ENCODE peak calls at places on chromosomes 5 and 9, in eight cellular contexts. Z, F, N, K, Q, H, Y and R are unnamed samples.

GRCh38 chr9:136670571-136671253 is 8.0 kb downstream of the EGFL7 start:
- DNase-seq in N (no peak), Q (no peak), H (no peak), K (no peak), F (no peak), Y (no peak), Z (no peak), R (no peak)

GRCh38 chr9:70936536-70936935 is 184.9 kb downstream of the TRPM3 start:
- DNase-seq in K (no peak), N (no peak), Z (peak), Y (no peak), F (no peak), H (no peak), Q (no peak), R (no peak)

GRCh38 chr5:151592855-151593408 is 1.8 kb upstream of the FAT2 start:
- DNase-seq in N (no peak), Y (no peak), H (peak), Z (no peak), K (no peak), Q (no peak), F (no peak), R (no peak)

GRCh38 chr9:130171226-130172148 is 717 bp upstream of the NCS1 start:
- DNase-seq in F (no peak), K (no peak), Z (no peak), H (no peak), N (no peak), Y (no peak), Q (no peak), R (no peak)

GRCh38 chr9:27362447-27363210 is 65.7 kb upstream of the EQTN start:
- DNase-seq in K (no peak), Q (no peak), H (no peak), F (no peak), Y (no peak), N (no peak), Z (no peak), R (no peak)

GRCh38 chr5:160851481-160851880 is 530 bp downstream of the ATP10B start:
- DNase-seq in N (no peak), Y (no peak), Q (no peak), H (no peak), Z (no peak), K (no peak), F (no peak), R (no peak)

GRCh38 chr9:89544280-89544664 is 46.4 kb upstream of the SEMA4D start:
- DNase-seq in Z (no peak), Q (no peak), K (no peak), F (no peak), H (no peak), N (no peak), Y (no peak), R (no peak)

GRCh38 chr9:121349009-121349408 is 21.0 kb downstream of the STOM start:
- DNase-seq in Y (no peak), Z (no peak), K (no peak), Q (no peak), N (no peak), F (no peak), H (no peak), R (no peak)